ENCODE peak calls at places on chromosomes 7 and 10, in eight cellular contexts. F is IMR-90, I is suprapubic skin, Q is right lobe of liver, C is transverse colon, Z is HCT116, R is heart left ventricle, P is A549. H is an unnamed sample.

GRCh38 chr7:13848576-13849527 is 140.6 kb downstream of the ETV1 start:
- DNase-seq in F (peak; percentile 38), I (no peak), Q (no peak), C (no peak), Z (no peak), R (no peak), P (no peak), H (no peak)

GRCh38 chr10:52870562-52870961 is 98.0 kb upstream of the MBL2 start:
- DNase-seq in F (no peak), I (no peak), Q (no peak), C (no peak), Z (no peak), R (no peak), P (no peak), H (no peak)

GRCh38 chr7:110803602-110804143 is 287.3 kb upstream of the LRRN3 start:
- DNase-seq in F (no peak), I (no peak), Q (no peak), C (peak; percentile 10), Z (no peak), R (no peak), P (no peak), H (no peak)

GRCh38 chr10:21692909-21693308 is 158.9 kb downstream of the MLLT10 start:
- DNase-seq in F (no peak), I (no peak), Q (no peak), C (no peak), Z (no peak), R (no peak), P (no peak), H (no peak)

GRCh38 chr7:141042222-141043193 is 27.8 kb upstream of the MRPS33 start:
- DNase-seq in F (peak; percentile 8), I (no peak), Q (no peak), C (no peak), Z (no peak), R (no peak), P (peak; percentile 28), H (no peak)

GRCh38 chr7:143073556-143073955 is 21.4 kb downstream of the OR6V1 start:
- DNase-seq in F (no peak), I (no peak), Q (no peak), C (no peak), Z (no peak), R (no peak), P (no peak), H (no peak)

GRCh38 chr7:118289476-118289875 is 65.0 kb downstream of the ANKRD7 start:
- DNase-seq in F (no peak), I (no peak), Q (no peak), C (no peak), Z (no peak), R (no peak), P (no peak), H (no peak)

GRCh38 chr7:38451840-38452239 is 178.4 kb upstream of the TARP start:
- DNase-seq in F (peak; percentile 62), I (no peak), Q (no peak), C (no peak), Z (peak; percentile 10), R (no peak), P (peak; percentile 9), H (no peak)

GRCh38 chr10:74642901-74643585 is 183.4 kb upstream of the KAT6B start:
- DNase-seq in F (no peak), I (no peak), Q (no peak), C (no peak), Z (no peak), R (no peak), P (no peak), H (no peak)

GRCh38 chr10:12950583-12951128 is 50.9 kb downstream of the CCDC3 start:
- DNase-seq in F (no peak), I (no peak), Q (no peak), C (no peak), Z (no peak), R (no peak), P (no peak), H (peak; percentile 59)

GRCh38 chr7:114916261-114916892 is 5.5 kb upstream of the MDFIC start:
- DNase-seq in F (no peak), I (no peak), Q (no peak), C (no peak), Z (no peak), R (no peak), P (no peak), H (no peak)

GRCh38 chr7:45191361-45191760 is 33.8 kb downstream of the RAMP3 start:
- DNase-seq in F (no peak), I (no peak), Q (no peak), C (no peak), Z (no peak), R (no peak), P (no peak), H (no peak)

GRCh38 chr7:101151908-101152651 is 2.2 kb upstream of the AP1S1 start:
- DNase-seq in F (no peak), I (no peak), Q (no peak), C (no peak), Z (no peak), R (no peak), P (no peak), H (no peak)

GRCh38 chr7:76280408-76280807 is 22.1 kb upstream of the HSPB1 start:
- DNase-seq in F (no peak), I (no peak), Q (no peak), C (no peak), Z (no peak), R (no peak), P (no peak), H (no peak)

GRCh38 chr7:120833551-120833950 is 24.4 kb downstream of the TSPAN12 start:
- DNase-seq in F (no peak), I (no peak), Q (no peak), C (no peak), Z (no peak), R (no peak), P (no peak), H (no peak)

GRCh38 chr7:130793855-130794618 is 60.0 kb upstream of the KLF14 start:
- DNase-seq in F (peak; percentile 22), I (no peak), Q (no peak), C (no peak), Z (peak; percentile 21), R (no peak), P (no peak), H (no peak)

GRCh38 chr7:79377097-79377496 is 76.4 kb downstream of the MAGI2 start:
- DNase-seq in F (peak; percentile 50), I (no peak), Q (no peak), C (no peak), Z (no peak), R (no peak), P (no peak), H (no peak)

GRCh38 chr10:127815147-127815546 is 77.6 kb downstream of the CLRN3 start:
- DNase-seq in F (no peak), I (no peak), Q (no peak), C (no peak), Z (no peak), R (no peak), P (no peak), H (no peak)

GRCh38 chr7:51028128-51028830 is 245.6 kb upstream of the GRB10 start:
- DNase-seq in F (peak; percentile 67), I (no peak), Q (no peak), C (no peak), Z (no peak), R (no peak), P (no peak), H (peak; percentile 65)

GRCh38 chr7:3043544-3044395 is at the start of gene CARD11:
- DNase-seq in F (no peak), I (no peak), Q (no peak), C (peak; percentile 24), Z (no peak), R (no peak), P (no peak), H (peak; percentile 75)

GRCh38 chr10:75922435-75922834 is 491.0 kb downstream of the LRMDA start:
- DNase-seq in F (peak; percentile 0), I (no peak), Q (no peak), C (no peak), Z (no peak), R (no peak), P (no peak), H (no peak)
- TF ChIP-seq POLR2A in F (no peak), I (no peak), Q (no peak), C (no peak), Z (no peak), R (no peak), P (no peak), H (no peak)

GRCh38 chr10:30847199-30847598 is 184.5 kb downstream of the ZNF438 start:
- DNase-seq in F (no peak), I (no peak), Q (no peak), C (no peak), Z (no peak), R (no peak), P (no peak), H (no peak)

GRCh38 chr10:30847642-30848041 is 184.0 kb downstream of the ZNF438 start:
- DNase-seq in F (no peak), I (no peak), Q (no peak), C (no peak), Z (no peak), R (no peak), P (no peak), H (no peak)

GRCh38 chr10:30848396-30849032 is 183.2 kb downstream of the ZNF438 start:
- DNase-seq in F (no peak), I (no peak), Q (no peak), C (no peak), Z (no peak), R (no peak), P (no peak), H (no peak)

GRCh38 chr10:30850776-30851175 is 180.9 kb downstream of the ZNF438 start:
- DNase-seq in F (no peak), I (no peak), Q (no peak), C (no peak), Z (no peak), R (no peak), P (no peak), H (no peak)

GRCh38 chr10:30849636-30850035 is 182.0 kb downstream of the ZNF438 start:
- DNase-seq in F (no peak), I (no peak), Q (no peak), C (no peak), Z (no peak), R (no peak), P (no peak), H (no peak)
- TF ChIP-seq POLR2A in F (no peak), I (no peak), Q (no peak), C (no peak), Z (no peak), R (no peak), P (no peak), H (no peak)

DNA sequence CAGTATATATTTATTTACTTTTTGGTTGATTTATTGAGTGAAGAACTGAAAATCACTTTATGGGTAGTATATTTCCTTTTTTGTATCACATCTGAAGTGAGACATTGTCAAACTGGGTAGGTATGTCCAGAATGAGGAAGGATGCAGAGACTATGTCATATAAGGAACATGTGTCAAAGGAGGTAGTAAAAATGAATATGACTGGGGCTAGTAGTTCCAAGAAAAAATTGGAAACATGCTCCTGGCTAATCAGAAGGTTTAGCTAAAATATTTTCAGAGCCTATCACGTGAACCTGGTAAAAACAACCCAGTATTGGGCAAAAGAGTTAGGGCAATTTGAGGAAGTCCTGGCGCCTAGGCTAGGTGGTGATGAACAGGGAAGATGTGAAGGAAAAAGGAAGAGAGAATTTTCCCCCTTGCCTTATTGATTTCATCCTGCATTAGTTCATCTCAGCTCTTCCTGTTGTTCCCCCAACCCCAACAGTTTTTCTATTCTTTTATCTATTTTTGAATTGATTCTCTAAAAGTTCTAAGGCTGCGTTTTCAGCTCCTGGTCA is 26.4 kb downstream of the ENTPD1 start:
- DNase-seq in F (no peak), I (no peak), Q (no peak), C (no peak), Z (no peak), R (no peak), P (no peak), H (no peak)
- TF ChIP-seq POLR2A in F (no peak), I (no peak), Q (no peak), C (no peak), Z (no peak), R (no peak), P (no peak), H (no peak)

GRCh38 chr7:55964261-55964801 is at the start of gene NIPSNAP2:
- DNase-seq in F (peak; percentile 35), I (peak; percentile 72), Q (no peak), C (peak; percentile 61), Z (peak; percentile 15), R (no peak), P (peak; percentile 41), H (no peak)
- TF ChIP-seq POLR2A in F (peak; percentile 76), I (peak; percentile 65), Q (peak; percentile 77), C (no peak), Z (no peak), R (no peak), P (peak; percentile 74), H (no peak)